ENCODE peak calls at places on chromosomes 7 and 10, in ten cellular contexts. E is astrocyte of the spinal cord; C is A673; V is fibroblast of pulmonary artery; B is small intestine; W is Panc1; D is CD4-positive, CD25-positive, alpha-beta regulatory T cell; M is brain microvascular endothelial cell; I is suprapubic skin; R is spleen. Q is an unnamed sample.

GRCh38 chr7:92835140-92835850 is 1.1 kb downstream of the CDK6 start:
- DNase-seq in M (peak; percentile 79), V (peak; percentile 82), R (peak; percentile 92), D (peak; percentile 69), C (peak; percentile 78), E (peak; percentile 77), B (peak; percentile 74), I (peak; percentile 72), W (no peak), Q (peak; percentile 87)

GRCh38 chr10:70684841-70685457 is 12.6 kb downstream of the ADAMTS14 start:
- DNase-seq in D (no peak), C (no peak), W (no peak), V (no peak), M (no peak), R (no peak), E (no peak), B (no peak), I (no peak), Q (no peak)

GRCh38 chr10:104449402-104449801 is 95.8 kb downstream of the CFAP58 start:
- DNase-seq in C (no peak), M (peak; percentile 17), W (no peak), I (no peak), D (no peak), V (no peak), B (no peak), R (no peak), E (peak; percentile 56), Q (no peak)

GRCh38 chr10:23656735-23657134 is 217.9 kb downstream of the OTUD1 start:
- DNase-seq in W (no peak), M (no peak), B (no peak), R (no peak), C (peak; percentile 69), V (no peak), D (peak; percentile 20), I (no peak), E (no peak), Q (no peak)

GRCh38 chr10:29057712-29058426 is 231.0 kb upstream of the LYZL1 start:
- DNase-seq in I (no peak), W (no peak), E (no peak), R (no peak), D (no peak), C (no peak), M (no peak), B (no peak), V (peak; percentile 65), Q (no peak)

GRCh38 chr10:133325392-133325760 is 11.3 kb downstream of the CALY start:
- DNase-seq in W (no peak), C (no peak), I (no peak), R (no peak), D (no peak), V (no peak), E (no peak), M (no peak), B (no peak), Q (no peak)

GRCh38 chr10:29041512-29042150 is 247.2 kb upstream of the LYZL1 start:
- DNase-seq in M (no peak), W (no peak), R (no peak), C (no peak), B (no peak), V (peak; percentile 7), D (no peak), E (no peak), I (no peak), Q (no peak)

GRCh38 chr10:103584216-103585010 is 90.9 kb downstream of the NEURL1 start:
- DNase-seq in B (no peak), W (no peak), I (no peak), C (no peak), E (no peak), V (no peak), M (no peak), R (peak; percentile 89), D (peak; percentile 86), Q (no peak)

GRCh38 chr7:7438851-7439250 is 96.8 kb downstream of the COL28A1 start:
- DNase-seq in E (peak; percentile 96), D (no peak), B (no peak), R (no peak), I (no peak), V (peak; percentile 87), C (peak; percentile 12), M (peak; percentile 97), W (peak; percentile 95), Q (peak; percentile 36)

GRCh38 chr7:114048386-114049235 is 129.8 kb upstream of the PPP1R3A start:
- DNase-seq in V (peak; percentile 14), R (no peak), W (peak; percentile 5), C (peak; percentile 6), M (peak; percentile 32), I (no peak), E (peak; percentile 31), B (peak; percentile 67), D (peak; percentile 21), Q (peak; percentile 12)

DNA sequence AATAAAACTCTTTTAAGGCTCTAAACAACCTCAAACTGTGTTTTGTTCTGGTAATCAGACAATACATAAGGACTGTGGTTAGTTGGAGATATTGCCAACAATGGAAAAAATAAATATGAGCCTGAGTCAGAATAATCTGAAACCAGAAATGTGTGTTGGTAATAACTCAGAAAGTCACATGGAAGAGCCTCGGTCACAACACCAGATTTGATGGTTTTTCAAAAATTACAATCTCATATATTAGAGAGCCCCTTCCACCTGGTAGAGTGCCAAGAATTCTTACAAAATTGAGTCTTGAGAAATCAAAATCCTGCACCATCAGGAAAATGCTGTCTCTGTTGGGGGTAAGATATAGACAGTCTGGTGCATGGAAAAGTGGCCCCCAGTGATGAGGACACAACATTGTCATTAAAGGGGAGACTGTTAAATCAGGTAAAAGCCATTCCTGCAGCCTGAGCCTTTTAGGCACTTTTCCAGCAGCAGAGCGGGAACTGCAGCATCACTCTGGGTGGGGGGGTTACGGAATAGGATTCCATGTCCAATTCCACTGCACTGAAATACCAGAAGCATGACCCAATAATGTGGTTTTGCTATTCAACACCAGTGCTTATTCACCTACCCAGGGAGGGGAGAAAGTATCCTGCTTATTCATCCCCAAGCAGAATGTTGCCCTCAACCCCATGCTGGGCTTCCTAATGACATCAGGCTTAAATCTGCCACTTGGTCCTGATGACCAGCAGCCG is 9.5 kb upstream of the ADAM12 start:
- DNase-seq in C (no peak), I (no peak), W (peak; percentile 90), M (peak; percentile 96), D (no peak), B (no peak), E (peak; percentile 99), V (peak; percentile 97), R (no peak), Q (no peak)
- H3K4me3 ChIP-seq in C (no peak overlapping the region), I (no peak overlapping the region), W (no peak overlapping the region), M (no peak overlapping the region), D (no peak overlapping the region), B (no peak overlapping the region), E (no peak overlapping the region), V (no peak overlapping the region), R (no peak overlapping the region), Q (no peak overlapping the region)

DNA sequence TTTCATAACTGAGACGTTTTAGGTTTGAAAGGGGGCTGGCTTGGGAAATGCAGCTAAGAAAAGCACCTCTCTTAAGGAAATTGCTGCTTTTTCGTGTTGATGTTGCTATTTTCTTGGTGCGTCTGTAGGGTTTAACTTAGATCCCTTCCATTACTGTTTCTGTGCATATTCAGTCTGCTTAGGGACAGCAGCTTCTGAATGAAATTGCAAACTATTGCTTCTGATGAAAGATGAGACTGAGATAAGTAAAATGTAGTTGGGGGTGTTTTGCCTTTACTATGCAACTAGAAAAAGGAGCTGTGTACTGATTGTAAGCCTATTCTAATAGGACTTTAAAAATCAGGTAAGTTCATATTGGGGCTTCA is 769 bp downstream of the HDAC9 start:
- DNase-seq in I (no peak), V (no peak), D (no peak), M (no peak), E (peak; percentile 18), R (no peak), B (no peak), C (no peak), W (no peak), Q (no peak)
- H3K4me3 ChIP-seq in I (peak overlapping the region; percentile 42), V (peak overlapping the region; percentile 42), D (peak overlapping the region; percentile 51), M (peak overlapping the region; percentile 47), E (peak overlapping the region; percentile 29), R (peak overlapping the region; percentile 39), B (peak overlapping the region; percentile 11), C (peak overlapping the region; percentile 48), W (peak overlapping the region; percentile 44), Q (no peak overlapping the region)

GRCh38 chr7:28410628-28411578 is 1.4 kb upstream of the CREB5 start:
- DNase-seq in B (no peak), D (peak; percentile 25), E (peak; percentile 67), W (no peak), V (peak; percentile 79), C (peak; percentile 18), I (peak; percentile 89), M (peak; percentile 60), R (no peak), Q (no peak)
- H3K4me3 ChIP-seq in B (no peak overlapping the region), D (peak overlapping the region; percentile 4), E (peak overlapping the region; percentile 52), W (no peak overlapping the region), V (peak overlapping the region; percentile 57), C (peak overlapping the region; percentile 47), I (peak overlapping the region; percentile 60), M (peak overlapping the region; percentile 65), R (peak overlapping the region; percentile 56), Q (no peak overlapping the region)

GRCh38 chr10:4303045-4303444 is 518.0 kb upstream of the KLF6 start:
- DNase-seq in W (no peak), E (no peak), D (no peak), C (no peak), M (peak; percentile 37), B (no peak), R (no peak), V (peak; percentile 41), I (no peak), Q (no peak)

GRCh38 chr10:4306871-4307270 is 519.1 kb upstream of the AKR1E2 start:
- DNase-seq in B (no peak), V (peak; percentile 48), E (no peak), M (no peak), R (no peak), D (no peak), I (no peak), W (no peak), C (no peak), Q (no peak)

GRCh38 chr10:4296165-4296564 is 511.2 kb upstream of the KLF6 start:
- DNase-seq in B (no peak), D (no peak), E (no peak), R (no peak), I (no peak), W (no peak), C (no peak), V (no peak), M (no peak), Q (no peak)

DNA sequence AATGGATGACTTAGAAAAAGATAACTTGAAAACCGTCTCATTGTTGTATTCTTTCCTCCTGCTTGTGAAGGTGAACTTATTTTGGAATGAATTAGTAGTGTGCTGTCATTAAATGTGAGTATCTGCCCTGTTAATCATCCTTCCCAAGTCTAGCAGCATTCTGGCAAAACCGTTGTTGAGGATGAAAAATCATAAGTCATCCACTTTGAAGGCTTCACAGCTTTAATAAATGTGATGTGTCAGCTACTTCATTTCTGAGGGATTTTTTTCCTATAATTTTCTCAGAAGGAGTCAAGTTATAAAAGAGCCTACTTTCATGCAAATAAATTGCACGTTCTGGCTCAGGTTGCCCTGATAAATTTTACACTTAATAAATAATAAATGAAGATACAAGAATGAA is 516.3 kb upstream of the KLF6 start:
- DNase-seq in B (no peak), W (no peak), V (no peak), M (no peak), E (no peak), D (no peak), C (no peak), I (no peak), R (no peak), Q (no peak)
- H3K4me3 ChIP-seq in B (no peak overlapping the region), W (no peak overlapping the region), V (no peak overlapping the region), M (no peak overlapping the region), E (no peak overlapping the region), D (no peak overlapping the region), C (no peak overlapping the region), I (no peak overlapping the region), R (no peak overlapping the region), Q (no peak overlapping the region)